ENCODE peak calls at places on chromosomes 5 and 9, in seven cellular contexts. E is pulmonary artery endothelial cell, B is left ventricle myocardium superior, N is WERI-Rb-1, G is IMR-90, T is mucosa of descending colon, H is ACHN. J is an unnamed sample.

GRCh38 chr5:54518146-54519082 is 855 bp downstream of the SNX18 start:
- DNase-seq in H (peak; percentile 24), B (peak; percentile 84), G (peak; percentile 49), E (no peak), T (peak; percentile 51), N (peak; percentile 44), J (no peak)

GRCh38 chr5:15472116-15472515 is 27.9 kb upstream of the FBXL7 start:
- DNase-seq in H (no peak), E (no peak), T (no peak), B (no peak), G (no peak), N (no peak), J (no peak)

GRCh38 chr9:136512651-136513066 is 29.8 kb upstream of the SEC16A start:
- DNase-seq in H (peak; percentile 6), N (no peak), E (peak; percentile 57), G (no peak), B (no peak), T (peak; percentile 53), J (no peak)

GRCh38 chr9:75930766-75931311 is 40.4 kb downstream of the PCSK5 start:
- DNase-seq in N (no peak), E (no peak), G (no peak), H (no peak), T (no peak), B (no peak), J (no peak)

GRCh38 chr5:176176231-176176630 is 62.0 kb upstream of the SIMC1 start:
- DNase-seq in G (no peak), E (no peak), N (no peak), H (no peak), B (no peak), T (no peak), J (no peak)

GRCh38 chr9:71703172-71703872 is 65.0 kb downstream of the CEMIP2 start:
- DNase-seq in T (no peak), G (no peak), N (no peak), E (no peak), H (no peak), B (no peak), J (no peak)

GRCh38 chr9:20980713-20981481 is 50.5 kb downstream of the HACD4 start:
- DNase-seq in E (no peak), G (peak; percentile 93), T (no peak), H (no peak), N (no peak), B (no peak), J (peak; percentile 53)

GRCh38 chr9:13942695-13943094 is 371.2 kb downstream of the NFIB start:
- DNase-seq in H (peak; percentile 78), E (no peak), T (no peak), B (no peak), G (peak; percentile 98), N (no peak), J (peak; percentile 88)

GRCh38 chr5:126527892-126528291 is 67.1 kb downstream of the ALDH7A1 start:
- DNase-seq in G (peak; percentile 98), T (no peak), N (no peak), E (no peak), H (no peak), B (no peak), J (no peak)

GRCh38 chr5:33968133-33969005 is 16.1 kb downstream of the SLC45A2 start:
- DNase-seq in N (no peak), E (no peak), T (no peak), H (no peak), G (no peak), B (no peak), J (no peak)

GRCh38 chr5:135814254-135814653 is 20.2 kb upstream of the SLC25A48 start:
- DNase-seq in B (no peak), G (no peak), H (no peak), T (no peak), N (no peak), E (no peak), J (no peak)

GRCh38 chr9:22030101-22030598 is 21.0 kb upstream of the CDKN2B start:
- DNase-seq in N (no peak), T (no peak), E (no peak), G (peak; percentile 76), H (peak; percentile 12), B (no peak), J (no peak)

GRCh38 chr9:5263568-5264218 is 32.5 kb downstream of the INSL4 start:
- DNase-seq in T (no peak), N (peak; percentile 21), E (no peak), H (peak; percentile 57), B (no peak), G (no peak), J (no peak)

GRCh38 chr9:84711936-84712335 is 42.4 kb downstream of the NTRK2 start:
- DNase-seq in G (no peak), N (no peak), B (peak; percentile 35), E (no peak), H (no peak), T (peak; percentile 35), J (peak; percentile 1)

GRCh38 chr9:134243778-134244467 is 79.6 kb upstream of the RNU6ATAC start:
- DNase-seq in B (no peak), E (no peak), G (peak; percentile 59), T (peak; percentile 43), H (no peak), N (no peak), J (no peak)

GRCh38 chr5:9344751-9345240 is 201.1 kb downstream of the SEMA5A start:
- DNase-seq in H (no peak), G (no peak), B (no peak), N (peak; percentile 31), E (no peak), T (no peak), J (no peak)

GRCh38 chr5:120139039-120139438 is 325.1 kb upstream of the PRR16 start:
- DNase-seq in E (peak; percentile 58), N (no peak), H (no peak), B (no peak), T (peak; percentile 15), G (peak; percentile 99), J (peak; percentile 90)

GRCh38 chr9:94135222-94135621 is 51.0 kb downstream of the PTPDC1 start:
- DNase-seq in H (no peak), G (peak; percentile 81), T (no peak), N (no peak), E (peak; percentile 32), B (no peak), J (peak; percentile 93)

J was measured in fibroblast of the conjunctiva.